ENCODE peak calls at places on chromosome 15, in five cellular contexts. D is Peyer's patch, H is H1, Z is testis, S is ovary. R is an unnamed sample.

GRCh38 chr15:67156834-67157233 is 91.4 kb downstream of the SMAD3 start:
- DNase-seq in Z (no peak), S (no peak), H (no peak), D (no peak), R (no peak)

GRCh38 chr15:68318931-68319909 is 41.7 kb downstream of the FEM1B start:
- DNase-seq in D (peak), S (no peak), H (no peak), Z (no peak), R (no peak)

GRCh38 chr15:70069716-70070115 is 28.0 kb downstream of the TLE3 start:
- DNase-seq in S (no peak), Z (no peak), D (no peak), H (no peak), R (no peak)

GRCh38 chr15:75198560-75199346 is 2.9 kb upstream of the C15orf39 start:
- DNase-seq in Z (no peak), H (no peak), S (no peak), D (no peak), R (peak)

GRCh38 chr15:52287114-52287513 is 8.5 kb downstream of the MYO5C start:
- DNase-seq in H (no peak), D (peak), Z (no peak), S (no peak), R (peak)

GRCh38 chr15:76190070-76190564 is 121.2 kb downstream of the ETFA start:
- DNase-seq in Z (no peak), D (no peak), S (no peak), H (no peak), R (no peak)

GRCh38 chr15:43550527-43551363 is 33.3 kb downstream of the MAP1A start:
- DNase-seq in Z (no peak), H (no peak), S (no peak), D (no peak), R (no peak)

GRCh38 chr15:99413955-99414754 is 151.6 kb upstream of the MEF2A start:
- DNase-seq in S (peak), H (no peak), D (peak), Z (peak), R (no peak)

GRCh38 chr15:31556494-31557150 is 230.0 kb downstream of the KLF13 start:
- DNase-seq in Z (no peak), D (no peak), H (no peak), S (no peak), R (no peak)

GRCh38 chr15:59814409-59814808 is 125.3 kb upstream of the BNIP2 start:
- DNase-seq in H (no peak), S (no peak), Z (no peak), D (no peak), R (no peak)

GRCh38 chr15:80695099-80695910 is at the start of gene ABHD17C:
- DNase-seq in S (peak), D (peak), H (no peak), Z (peak), R (peak)

GRCh38 chr15:40061212-40061901 is 22.4 kb upstream of the SRP14 start:
- DNase-seq in H (no peak), Z (no peak), D (no peak), S (no peak), R (no peak)

GRCh38 chr15:61049934-61050333 is 179.2 kb downstream of the RORA start:
- DNase-seq in H (no peak), Z (no peak), D (no peak), S (peak), R (no peak)

GRCh38 chr15:48574187-48574586 is 71.3 kb downstream of the FBN1 start:
- DNase-seq in Z (no peak), H (no peak), D (no peak), S (no peak), R (no peak)

GRCh38 chr15:98983333-98983732 is 24.3 kb downstream of the PGPEP1L start:
- DNase-seq in D (no peak), Z (peak), S (peak), H (no peak), R (peak)

GRCh38 chr15:36758800-36759199 is 179.4 kb downstream of the CDIN1 start:
- DNase-seq in D (no peak), S (no peak), Z (no peak), H (no peak), R (no peak)

GRCh38 chr15:74808073-74808839 is 4.4 kb upstream of the LMAN1L start:
- DNase-seq in D (peak), Z (no peak), H (no peak), S (no peak), R (peak)

GRCh38 chr15:77526582-77527163 is 106.0 kb downstream of the HMG20A start:
- DNase-seq in Z (no peak), H (no peak), S (no peak), D (no peak), R (no peak)

GRCh38 chr15:100914876-100915275 is 4.3 kb upstream of the LRRK1 start:
- DNase-seq in S (no peak), D (no peak), H (no peak), Z (no peak), R (no peak)

GRCh38 chr15:100918690-100919480 is at the start of gene LRRK1:
- DNase-seq in H (no peak), D (peak), Z (no peak), S (peak), R (peak)

GRCh38 chr15:100920516-100921135 is 1.5 kb downstream of the LRRK1 start:
- DNase-seq in S (no peak), Z (no peak), H (no peak), D (no peak), R (no peak)

GRCh38 chr15:100919481-100920405 is 586 bp downstream of the LRRK1 start:
- DNase-seq in S (peak), H (no peak), Z (no peak), D (peak), R (peak)

DNA sequence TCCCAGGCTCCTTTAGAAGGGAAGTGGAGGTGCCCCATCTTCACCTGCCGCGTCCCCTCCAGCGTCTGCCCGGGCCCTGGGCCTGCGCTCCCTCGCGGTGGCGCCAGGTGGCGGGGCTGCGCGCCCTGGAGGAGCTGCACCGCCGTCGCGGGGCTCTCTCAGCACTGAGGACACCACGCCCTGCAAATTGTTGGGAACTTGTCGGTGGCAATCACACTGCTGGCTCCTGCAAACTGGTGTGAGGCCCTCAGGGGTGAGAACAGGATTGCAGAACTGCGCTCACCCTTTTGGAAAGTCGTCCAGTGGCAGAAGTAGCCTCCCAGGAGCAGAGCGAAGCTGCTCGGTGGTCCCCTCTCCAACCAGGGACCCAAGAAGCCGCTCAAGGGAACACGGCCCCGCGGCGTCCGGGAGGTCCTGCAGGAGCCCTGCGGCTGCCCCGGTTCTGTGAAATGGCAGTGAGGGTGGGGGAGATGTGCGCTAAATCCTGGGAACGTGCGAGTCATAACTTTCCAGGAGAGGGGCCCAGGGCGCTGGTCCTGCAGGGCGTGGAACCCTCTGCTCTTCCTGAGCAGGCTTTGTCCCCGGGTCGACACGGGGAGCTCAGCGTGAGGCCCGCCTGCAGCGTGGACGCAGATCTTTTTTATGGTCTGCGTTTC is 995 bp upstream of the LRRK1 start:
- DNase-seq in D (peak), H (no peak), Z (peak), S (peak), R (peak)
- TF ChIP-seq POLR2A in D (peak), H (no peak), Z (no peak), S (no peak), R (peak)

GRCh38 chr15:62183130-62183529 is 18.0 kb upstream of the C2CD4B start:
- DNase-seq in Z (no peak), S (no peak), D (no peak), H (no peak), R (no peak)
- H3K27ac ChIP-seq in Z (no peak), S (no peak), D (no peak), H (no peak), R (no peak)

DNA sequence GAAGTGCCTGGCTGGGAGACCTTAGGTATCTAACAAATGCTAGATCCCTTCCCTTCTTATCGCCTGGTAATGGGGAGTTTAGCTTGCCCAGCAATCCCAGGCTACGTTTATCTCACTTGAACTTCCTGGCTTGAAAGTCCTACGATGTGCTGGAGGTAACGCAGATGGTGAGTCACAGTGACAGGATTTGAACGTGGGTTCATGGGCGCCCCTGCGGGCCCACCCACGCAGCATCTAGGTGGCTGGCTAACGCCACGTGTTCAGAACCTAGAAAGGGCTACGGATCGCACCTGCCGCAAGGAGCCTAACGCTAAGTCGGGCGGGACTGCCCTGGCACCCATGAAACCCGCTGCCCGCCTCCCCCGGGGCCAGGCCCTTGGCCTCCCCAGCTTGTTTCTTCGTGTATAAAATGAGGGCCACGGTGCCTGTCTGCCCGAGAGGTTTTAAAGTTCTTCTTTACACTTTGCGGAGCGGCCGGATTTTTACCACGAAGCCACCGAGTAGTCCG is 600 bp upstream of the USP3 start:
- DNase-seq in D (no peak), H (no peak), Z (peak), S (peak), R (peak)
- TF ChIP-seq POLR2A in D (no peak), H (no peak), Z (no peak), S (no peak), R (no peak)

DNA sequence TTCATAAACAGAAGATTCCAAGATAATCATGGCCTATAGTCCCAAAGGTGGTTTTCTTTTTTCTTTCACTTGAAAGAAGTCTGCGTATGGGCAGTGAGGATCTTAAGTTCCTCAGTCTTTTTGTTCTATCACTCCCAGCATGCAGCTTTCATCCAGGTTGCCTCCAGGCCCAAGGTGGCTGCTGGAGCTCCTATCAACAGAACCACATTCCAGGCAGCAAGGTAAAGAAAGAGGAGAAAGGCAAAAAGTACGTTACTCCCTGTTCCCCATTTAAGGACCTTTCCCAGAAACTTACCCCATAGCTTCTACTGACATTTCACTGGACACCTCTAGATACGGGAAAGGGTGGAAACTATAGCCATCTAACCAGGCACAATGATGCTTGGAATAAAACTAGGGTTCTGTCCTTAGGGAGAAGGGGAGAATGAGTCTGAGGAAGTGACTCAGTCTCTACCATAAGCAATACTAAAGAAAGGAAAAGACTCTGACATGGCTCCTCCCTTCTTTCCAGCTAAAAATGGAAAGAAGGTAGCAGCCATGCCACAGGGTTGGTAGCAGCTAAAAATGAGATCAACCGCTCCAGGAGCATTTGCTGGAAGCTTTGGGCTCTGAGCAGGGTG is 313.9 kb upstream of the NR2E3 start:
- DNase-seq in Z (no peak), D (no peak), S (no peak), H (no peak), R (no peak)
- H3K27ac ChIP-seq in Z (no peak), D (no peak), S (no peak), H (no peak), R (no peak)